ENCODE peak calls at places on chromosomes 12 and 14, in five cellular contexts. T is amniotic stem cell, F is HEK293T, N is heart right ventricle, L is anterior cingulate cortex. P is an unnamed sample.

GRCh38 chr12:18139989-18140596 is 50.1 kb upstream of the RERGL start:
- DNase-seq in T (peak; percentile 7), F (peak; percentile 8), N (no peak), L (no peak), P (peak; percentile 44)

GRCh38 chr12:12086331-12086730 is 15.6 kb downstream of the BCL2L14 start:
- DNase-seq in T (no peak), F (no peak), N (no peak), L (no peak), P (no peak)

GRCh38 chr14:100687386-100687785 is 39.3 kb upstream of the DLK1 start:
- DNase-seq in T (no peak), F (no peak), N (no peak), L (no peak), P (no peak)

GRCh38 chr12:27330846-27331245 is 1.8 kb upstream of the BMAL2 start:
- DNase-seq in T (no peak), F (no peak), N (no peak), L (no peak), P (no peak)

GRCh38 chr14:68466491-68466977 is 326.3 kb downstream of the ZFP36L1 start:
- DNase-seq in T (peak; percentile 45), F (no peak), N (no peak), L (no peak), P (no peak)

GRCh38 chr14:68724914-68725313 is 68.0 kb downstream of the ZFP36L1 start:
- DNase-seq in T (no peak), F (no peak), N (no peak), L (no peak), P (no peak)

GRCh38 chr12:106135075-106135474 is 3.7 kb downstream of the NUAK1 start:
- DNase-seq in T (no peak), F (no peak), N (no peak), L (no peak), P (no peak)

GRCh38 chr12:87813476-87814234 is 215.5 kb downstream of the C12orf50 start:
- DNase-seq in T (no peak), F (no peak), N (no peak), L (no peak), P (no peak)

GRCh38 chr12:21129352-21129751 is 1.6 kb upstream of the SLCO1B1 start:
- DNase-seq in T (no peak), F (no peak), N (no peak), L (no peak), P (no peak)

GRCh38 chr12:89448526-89448925 is 76.1 kb downstream of the GALNT4 start:
- DNase-seq in T (no peak), F (no peak), N (no peak), L (no peak), P (no peak)

GRCh38 chr12:106358410-106359241 is 1.1 kb downstream of the POLR3B start:
- DNase-seq in T (peak; percentile 54), F (no peak), N (peak; percentile 26), L (no peak), P (peak; percentile 58)

GRCh38 chr12:53530920-53531319 is 23.6 kb upstream of the NPFF start:
- DNase-seq in T (no peak), F (no peak), N (no peak), L (no peak), P (no peak)

GRCh38 chr14:21063479-21063878 is 5.9 kb downstream of the RNASE8 start:
- DNase-seq in T (no peak), F (peak; percentile 40), N (no peak), L (no peak), P (no peak)

GRCh38 chr14:100783630-100784321 is 42.1 kb upstream of the MEG3 start:
- DNase-seq in T (no peak), F (no peak), N (no peak), L (no peak), P (no peak)

GRCh38 chr12:12502813-12503146 is 59.9 kb downstream of the DUSP16 start:
- DNase-seq in T (no peak), F (no peak), N (no peak), L (no peak), P (no peak)

GRCh38 chr12:53601296-53601847 is 24.8 kb downstream of the ATF7 start:
- DNase-seq in T (no peak), F (no peak), N (no peak), L (no peak), P (no peak)

GRCh38 chr12:47088021-47088944 is 8.5 kb upstream of the AMIGO2 start:
- DNase-seq in T (no peak), F (no peak), N (no peak), L (no peak), P (peak; percentile 26)

GRCh38 chr12:43357141-43357540 is 194.9 kb downstream of the ADAMTS20 start:
- DNase-seq in T (no peak), F (no peak), N (no peak), L (no peak), P (no peak)

GRCh38 chr14:105385322-105385637 is 13.1 kb upstream of the TEX22 start:
- DNase-seq in T (no peak), F (no peak), N (no peak), L (no peak), P (no peak)

GRCh38 chr12:64616221-64616620 is 5.9 kb downstream of the RASSF3 start:
- DNase-seq in T (no peak), F (no peak), N (no peak), L (no peak), P (no peak)

GRCh38 chr12:120903382-120903817 is 758 bp downstream of the SPPL3 start:
- DNase-seq in T (no peak), F (no peak), N (peak; percentile 52), L (no peak), P (peak; percentile 95)

GRCh38 chr12:130627175-130627574 is 88.9 kb downstream of the RIMBP2 start:
- DNase-seq in T (no peak), F (no peak), N (no peak), L (no peak), P (no peak)

GRCh38 chr12:95014554-95014953 is 11.1 kb upstream of the NDUFA12 start:
- DNase-seq in T (no peak), F (no peak), N (no peak), L (no peak), P (no peak)

GRCh38 chr12:67650127-67650495 is 1.6 kb downstream of the DYRK2 start:
- DNase-seq in T (no peak), F (peak; percentile 10), N (peak; percentile 51), L (no peak), P (peak; percentile 18)

GRCh38 chr14:37586783-37587428 is 8.1 kb downstream of the FOXA1 start:
- DNase-seq in T (no peak), F (no peak), N (no peak), L (no peak), P (peak; percentile 19)

GRCh38 chr14:96400495-96400894 is 8.6 kb downstream of the AK7 start:
- DNase-seq in T (no peak), F (no peak), N (no peak), L (no peak), P (no peak)

GRCh38 chr14:41280745-41281144 is 325.9 kb upstream of the LRFN5 start:
- DNase-seq in T (no peak), F (peak; percentile 10), N (no peak), L (no peak), P (peak; percentile 32)

GRCh38 chr12:14356147-14356546 is 9.3 kb upstream of the ATF7IP start:
- DNase-seq in T (no peak), F (no peak), N (no peak), L (no peak), P (peak; percentile 74)

GRCh38 chr12:40224439-40225291 is at the start of gene LRRK2:
- DNase-seq in T (peak; percentile 42), F (peak; percentile 55), N (peak; percentile 86), L (peak; percentile 55), P (peak; percentile 23)

GRCh38 chr14:68379510-68380303 is 413.2 kb downstream of the ZFP36L1 start:
- DNase-seq in T (no peak), F (no peak), N (no peak), L (no peak), P (no peak)

GRCh38 chr12:48972213-48973021 is 882 bp upstream of the WNT10B start:
- DNase-seq in T (no peak), F (no peak), N (no peak), L (no peak), P (no peak)

GRCh38 chr14:101282418-101282817 is 278.9 kb upstream of the DIO3 start:
- DNase-seq in T (no peak), F (no peak), N (no peak), L (no peak), P (no peak)

P was measured in small intestine.